ENCODE peak calls at places on chromosomes 7 and 10, in nine cellular contexts. T is MM.1S; M is testis; B is hepatocyte; Z is neuronal stem cell; V is cardiac muscle cell; J is left ventricle myocardium inferior; F is mammary epithelial cell; S is CD8-positive, alpha-beta memory T cell. H is an unnamed sample. For H3K27me3 and H3K4me1, the result is how much of the 10 kb centered on the place peaks cover.

GRCh38 chr10:65024886-65025285 is 1503.7 kb downstream of the REEP3 start:
- DNase-seq in J (no peak), V (no peak), B (no peak), S (no peak), F (no peak), T (no peak), M (no peak), Z (no peak), H (no peak)

GRCh38 chr7:90119178-90119971 is 34.9 kb upstream of the STEAP1 start:
- DNase-seq in J (peak), T (no peak), F (peak), M (peak), V (peak), S (peak), B (peak), Z (no peak), H (peak)

GRCh38 chr7:29337628-29338116 is 143.1 kb downstream of the CHN2 start:
- DNase-seq in M (no peak), J (no peak), V (no peak), Z (no peak), T (no peak), S (peak), F (no peak), B (no peak), H (peak)

GRCh38 chr7:132519936-132520335 is 56.3 kb downstream of the PLXNA4 start:
- DNase-seq in F (no peak), V (peak), M (no peak), T (no peak), S (no peak), B (no peak), J (no peak), Z (no peak), H (no peak)

GRCh38 chr10:12636585-12636984 is 287.2 kb downstream of the CAMK1D start:
- DNase-seq in M (no peak), Z (no peak), F (no peak), T (no peak), S (no peak), V (no peak), B (no peak), J (no peak), H (no peak)

GRCh38 chr7:75968561-75969001 is 25.8 kb downstream of the TMEM120A start:
- DNase-seq in V (no peak), M (no peak), F (no peak), B (no peak), S (no peak), T (no peak), J (no peak), Z (no peak), H (no peak)

GRCh38 chr7:139931190-139932007 is 102.3 kb downstream of the TBXAS1 start:
- DNase-seq in F (no peak), B (no peak), J (no peak), Z (no peak), S (no peak), T (no peak), V (no peak), M (no peak), H (no peak)

GRCh38 chr10:74500806-74501205 is 325.6 kb upstream of the KAT6B start:
- DNase-seq in S (no peak), F (no peak), J (no peak), T (no peak), V (no peak), Z (no peak), B (no peak), M (no peak), H (no peak)

GRCh38 chr10:77637474-77637985 is at the start of gene KCNMA1:
- DNase-seq in J (no peak), S (no peak), M (no peak), Z (no peak), V (peak), T (peak), F (peak), B (peak), H (no peak)

GRCh38 chr10:3538850-3539531 is 246.0 kb downstream of the KLF6 start:
- DNase-seq in F (peak), J (no peak), M (no peak), T (no peak), B (peak), S (no peak), Z (peak), V (no peak), H (no peak)

GRCh38 chr10:1102836-1103235 is 46.7 kb downstream of the WDR37 start:
- DNase-seq in V (no peak), T (no peak), B (no peak), M (no peak), S (no peak), J (no peak), F (no peak), Z (no peak), H (no peak)

GRCh38 chr10:125661418-125661941 is 21.5 kb downstream of the TEX36 start:
- DNase-seq in M (no peak), T (no peak), J (no peak), B (no peak), S (no peak), Z (no peak), V (no peak), F (no peak), H (no peak)

GRCh38 chr7:70392282-70392681 is 739.7 kb upstream of the GALNT17 start:
- DNase-seq in T (no peak), F (no peak), J (no peak), B (peak), S (no peak), V (no peak), Z (no peak), M (no peak), H (no peak)

GRCh38 chr10:96673318-96674099 is 46.8 kb downstream of the PIK3AP1 start:
- DNase-seq in M (peak), J (peak), T (peak), F (no peak), V (peak), Z (no peak), S (no peak), B (peak), H (no peak)

GRCh38 chr10:103554488-103555320 is 61.2 kb downstream of the NEURL1 start:
- DNase-seq in B (peak), V (peak), S (no peak), Z (peak), F (peak), J (peak), T (peak), M (peak), H (no peak)

GRCh38 chr7:95004618-95005282 is 97.4 kb downstream of the PPP1R9A start:
- DNase-seq in Z (no peak), M (no peak), J (no peak), F (no peak), S (no peak), V (no peak), B (no peak), T (no peak), H (no peak)

GRCh38 chr10:24891823-24892222 is 60.6 kb downstream of the PRTFDC1 start:
- DNase-seq in B (no peak), M (no peak), V (no peak), J (no peak), T (no peak), F (peak), S (no peak), Z (no peak), H (no peak)

GRCh38 chr10:75469018-75469616 is 37.7 kb downstream of the LRMDA start:
- DNase-seq in V (no peak), B (peak), J (no peak), S (no peak), T (no peak), Z (no peak), M (peak), F (peak), H (no peak)

GRCh38 chr10:103983367-103983911 is 16.5 kb downstream of the SLK start:
- DNase-seq in V (no peak), M (no peak), Z (no peak), T (peak), S (peak), J (no peak), B (no peak), F (no peak), H (peak)

GRCh38 chr7:134693256-134693655 is 46.6 kb downstream of the BPGM start:
- DNase-seq in F (peak), S (no peak), V (no peak), J (no peak), B (peak), Z (no peak), M (no peak), T (no peak), H (no peak)

GRCh38 chr7:131499801-131500200 is 56.6 kb downstream of the PODXL start:
- DNase-seq in Z (no peak), T (no peak), S (no peak), V (no peak), M (no peak), B (no peak), F (no peak), J (no peak), H (no peak)

GRCh38 chr10:59177031-59177861 is 803 bp downstream of the PHYHIPL start:
- DNase-seq in B (peak), F (peak), J (no peak), M (peak), Z (peak), T (no peak), S (no peak), V (peak), H (no peak)

GRCh38 chr10:53898532-53898931 is 902.5 kb downstream of the PCDH15 start:
- DNase-seq in B (no peak), M (no peak), J (no peak), F (peak), T (no peak), V (no peak), Z (no peak), S (no peak), H (no peak)

GRCh38 chr10:58590152-58590551 is 77.5 kb downstream of the BICC1 start:
- DNase-seq in J (no peak), B (peak), F (peak), S (no peak), T (no peak), M (peak), V (no peak), Z (no peak), H (no peak)

GRCh38 chr10:116899626-116900025 is 50.3 kb downstream of the ENO4 start:
- DNase-seq in V (no peak), F (no peak), M (no peak), J (no peak), Z (no peak), T (no peak), B (no peak), S (no peak), H (no peak)

GRCh38 chr7:55570939-55571338 is 1.4 kb downstream of the VOPP1 start:
- DNase-seq in B (no peak), M (no peak), T (no peak), V (no peak), F (peak), S (no peak), Z (no peak), J (no peak), H (no peak)

GRCh38 chr7:82631998-82632397 is 188.4 kb upstream of the CACNA2D1 start:
- DNase-seq in S (no peak), F (no peak), J (no peak), Z (no peak), M (no peak), T (no peak), V (no peak), B (no peak), H (no peak)

DNA sequence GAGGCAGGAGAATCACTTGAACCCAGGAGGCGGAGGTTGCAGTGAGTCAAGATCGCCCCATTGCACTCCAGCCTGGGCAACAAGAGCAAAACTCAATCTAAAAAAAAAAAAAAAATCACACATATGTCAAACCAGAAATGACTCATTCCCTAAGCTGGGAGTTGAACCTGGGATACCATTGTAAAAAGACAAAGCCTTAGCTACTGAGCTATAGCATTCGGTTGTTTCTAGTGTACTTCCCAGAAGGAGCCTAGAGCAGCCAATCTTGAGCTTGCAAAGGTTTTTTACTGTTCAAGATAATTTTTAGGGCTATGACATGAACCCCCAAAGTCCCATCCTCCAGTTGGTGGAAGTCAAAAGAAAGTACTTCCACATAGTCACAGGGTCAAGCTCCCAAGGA is 87.9 kb downstream of the ZNF467 start:
- DNase-seq in V (no peak), B (no peak), M (no peak), F (peak), T (no peak), S (no peak), J (no peak), Z (no peak), H (no peak)
- H3K27me3 ChIP-seq in V (under half), B (under half), M (under half), F (under half), T (under half), S (under half), J (under half), Z (under half), H (under half)

GRCh38 chr7:148729984-148730733 is 31.5 kb downstream of the CUL1 start:
- DNase-seq in M (no peak), J (no peak), T (no peak), S (no peak), B (no peak), Z (no peak), V (no peak), F (no peak), H (no peak)
- H3K4me1 ChIP-seq in M (under half), J (half or more), T (under half), S (under half), B (under half), Z (under half), V (under half), F (under half), H (under half)

GRCh38 chr7:2517004-2517403 is 2.6 kb upstream of the LFNG start:
- DNase-seq in Z (no peak), T (no peak), V (no peak), B (no peak), S (no peak), M (no peak), F (peak), J (no peak), H (no peak)

GRCh38 chr7:2518737-2519118 is 846 bp upstream of the LFNG start:
- DNase-seq in T (no peak), M (no peak), F (no peak), J (no peak), B (no peak), Z (no peak), S (no peak), V (no peak), H (no peak)

GRCh38 chr7:2519119-2519930 is at the start of gene LFNG:
- DNase-seq in B (peak), S (peak), V (peak), J (peak), F (peak), T (peak), Z (peak), M (peak), H (peak)

GRCh38 chr7:2517678-2518077 is 1.9 kb upstream of the LFNG start:
- DNase-seq in V (no peak), M (no peak), F (no peak), T (no peak), Z (no peak), S (no peak), B (no peak), J (no peak), H (no peak)

GRCh38 chr7:2518101-2518500 is 1.5 kb upstream of the LFNG start:
- DNase-seq in J (no peak), B (no peak), M (no peak), T (no peak), Z (no peak), F (no peak), V (no peak), S (peak), H (no peak)
- H3K4me3 ChIP-seq in J (no peak), B (no peak), M (peak), T (no peak), Z (no peak), F (no peak), V (no peak), S (no peak), H (no peak)

GRCh38 chr7:27143950-27144798 is 693 bp upstream of the HOXA5 start:
- DNase-seq in B (no peak), S (no peak), Z (no peak), T (no peak), V (no peak), M (peak), F (peak), J (no peak), H (no peak)
- H3K27me3 ChIP-seq in B (half or more), S (under half), Z (half or more), T (under half), V (half or more), M (under half), F (under half), J (half or more), H (under half)

GRCh38 chr10:34745244-34745643 is 69.9 kb downstream of the PARD3 start:
- DNase-seq in Z (no peak), M (no peak), B (no peak), J (no peak), T (no peak), S (no peak), V (no peak), F (no peak), H (no peak)
- H3K4me1 ChIP-seq in Z (under half), M (under half), B (under half), J (under half), T (under half), S (under half), V (under half), F (half or more), H (under half)

GRCh38 chr10:80486785-80487421 is 32.8 kb downstream of the TSPAN14 start:
- DNase-seq in M (no peak), T (no peak), Z (no peak), F (no peak), V (no peak), S (no peak), J (no peak), B (no peak), H (no peak)
- H3K4me3 ChIP-seq in M (no peak), T (no peak), Z (no peak), F (no peak), V (no peak), S (peak), J (no peak), B (no peak), H (peak)

GRCh38 chr7:30731619-30732018 is 20.3 kb upstream of the INMT start:
- DNase-seq in V (no peak), J (no peak), T (no peak), Z (no peak), M (no peak), B (no peak), F (no peak), S (no peak), H (no peak)
- H3K27me3 ChIP-seq in V (under half), J (under half), T (under half), Z (under half), M (under half), B (under half), F (under half), S (under half), H (under half)

GRCh38 chr10:32982293-32982709 is 24.3 kb upstream of the ITGB1 start:
- DNase-seq in B (peak), Z (no peak), M (no peak), T (no peak), F (peak), J (no peak), V (no peak), S (no peak), H (no peak)

GRCh38 chr10:32984003-32984600 is 26.1 kb upstream of the ITGB1 start:
- DNase-seq in B (no peak), M (no peak), V (no peak), F (no peak), J (no peak), Z (no peak), T (no peak), S (no peak), H (no peak)

GRCh38 chr10:32983333-32983909 is 25.4 kb upstream of the ITGB1 start:
- DNase-seq in V (no peak), B (peak), T (no peak), S (no peak), F (peak), Z (no peak), M (no peak), J (no peak), H (no peak)

GRCh38 chr10:32981760-32982159 is 23.7 kb upstream of the ITGB1 start:
- DNase-seq in J (peak), M (no peak), Z (no peak), B (peak), V (peak), F (no peak), T (no peak), S (peak), H (no peak)

DNA sequence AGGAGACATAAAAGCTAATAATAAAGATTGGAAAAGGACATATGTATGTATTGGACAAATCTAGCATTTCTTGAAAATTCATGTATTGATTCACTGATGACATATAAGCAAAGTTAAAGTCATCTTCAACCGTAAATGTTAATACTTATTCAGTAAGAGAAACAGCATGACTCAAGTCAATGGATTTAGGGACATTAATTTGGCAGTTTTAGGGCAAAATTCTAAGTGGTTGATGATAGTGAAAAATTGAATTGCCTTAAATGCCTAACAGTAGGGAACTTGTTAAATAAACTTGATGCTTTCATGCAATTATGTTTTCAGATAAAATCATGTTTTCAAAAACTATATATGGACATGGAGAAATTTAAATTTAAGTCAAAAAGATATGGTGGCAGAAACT is 24.9 kb upstream of the ITGB1 start:
- DNase-seq in S (no peak), V (no peak), Z (no peak), F (no peak), M (no peak), B (no peak), T (no peak), J (no peak), H (no peak)
- H3K4me1 ChIP-seq in S (under half), V (under half), Z (under half), F (half or more), M (under half), B (under half), T (under half), J (under half), H (under half)

DNA sequence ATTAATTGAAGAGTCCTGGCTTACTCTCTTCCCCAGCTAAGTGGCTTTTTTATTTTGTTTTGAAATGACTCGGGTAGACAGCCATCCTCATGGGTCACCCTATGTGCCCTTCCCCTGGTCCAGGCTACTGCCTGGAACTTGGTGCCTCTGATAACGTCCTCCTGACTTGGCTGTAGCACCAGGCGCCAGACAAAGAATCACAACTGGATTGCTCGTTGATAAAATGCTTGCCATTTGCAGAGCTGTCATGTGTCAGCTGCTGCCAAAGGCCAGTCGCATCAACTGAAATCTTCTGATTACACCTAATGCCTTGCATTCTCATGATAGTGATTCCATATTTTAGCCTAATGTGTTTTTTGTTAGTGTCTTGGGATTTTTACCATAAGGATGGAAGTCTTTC is 27.4 kb upstream of the ABLIM1 start:
- DNase-seq in F (no peak), Z (no peak), T (no peak), M (no peak), B (peak), V (peak), J (peak), S (no peak), H (no peak)
- H3K4me3 ChIP-seq in F (no peak), Z (no peak), T (no peak), M (no peak), B (no peak), V (no peak), J (peak), S (no peak), H (no peak)

GRCh38 chr10:71075759-71076472 is 136.5 kb upstream of the UNC5B start:
- DNase-seq in J (no peak), Z (no peak), V (no peak), T (no peak), B (no peak), S (no peak), M (no peak), F (no peak), H (no peak)
- H3K27me3 ChIP-seq in J (under half), Z (under half), V (under half), T (half or more), B (under half), S (under half), M (under half), F (under half), H (under half)

H was measured in naive thymus-derived CD4-positive, alpha-beta T cell.